ENCODE peak calls at places on chromosomes 13 and 19, in four cellular contexts. M is cardiac fibroblast, S is AG04450, W is HFF-Myc. H is an unnamed sample.

GRCh38 chr13:80259159-80259558 is 81.8 kb downstream of the SPRY2 start:
- DNase-seq in M (no peak), S (no peak), W (no peak), H (no peak)

GRCh38 chr19:15125232-15126067 is 18.2 kb downstream of the SYDE1 start:
- DNase-seq in M (peak; percentile 99), S (peak; percentile 92), W (peak; percentile 89), H (peak; percentile 95)

GRCh38 chr19:49391581-49392399 is 3.7 kb downstream of the KASH5 start:
- DNase-seq in M (peak; percentile 79), S (peak; percentile 20), W (peak; percentile 26), H (peak; percentile 80)

GRCh38 chr19:18339703-18340102 is 695 bp upstream of the PGPEP1 start:
- DNase-seq in M (no peak), S (no peak), W (no peak), H (no peak)

GRCh38 chr19:55196803-55197202 is 12.5 kb downstream of the PTPRH start:
- DNase-seq in M (no peak), S (no peak), W (no peak), H (no peak)

GRCh38 chr13:103431880-103432279 is 365.7 kb upstream of the SLC10A2 start:
- DNase-seq in M (no peak), S (no peak), W (no peak), H (no peak)

GRCh38 chr13:112658807-112659206 is 31.0 kb upstream of the ATP11A start:
- DNase-seq in M (no peak), S (no peak), W (no peak), H (no peak)

GRCh38 chr13:112124100-112124499 is 57.2 kb downstream of the SOX1 start:
- DNase-seq in M (no peak), S (no peak), W (no peak), H (no peak)

GRCh38 chr13:32025730-32026129 is 5.8 kb upstream of the FRY start:
- DNase-seq in M (no peak), S (no peak), W (no peak), H (no peak)

GRCh38 chr19:37987356-37988332 is 80.6 kb downstream of the SIPA1L3 start:
- DNase-seq in M (no peak), S (no peak), W (no peak), H (no peak)

GRCh38 chr13:80363890-80364503 is 23.1 kb upstream of the SPRY2 start:
- DNase-seq in M (peak; percentile 61), S (no peak), W (no peak), H (no peak)

GRCh38 chr13:26977541-26977940 is 194.1 kb downstream of the USP12 start:
- DNase-seq in M (peak; percentile 40), S (no peak), W (no peak), H (no peak)

GRCh38 chr19:34881982-34882381 is 44.7 kb upstream of the ZNF30 start:
- DNase-seq in M (no peak), S (no peak), W (peak; percentile 0), H (no peak)

GRCh38 chr19:48342841-48343540 is 17.6 kb downstream of the EMP3 start:
- DNase-seq in M (no peak), S (no peak), W (no peak), H (no peak)

GRCh38 chr13:31639443-31640163 is 99.7 kb upstream of the RXFP2 start:
- DNase-seq in M (peak; percentile 36), S (no peak), W (no peak), H (no peak)

GRCh38 chr19:30361107-30361447 is 11.1 kb upstream of the ZNF536 start:
- DNase-seq in M (no peak), S (no peak), W (no peak), H (no peak)

GRCh38 chr19:23075031-23075733 is 41.6 kb upstream of the ZNF730 start:
- DNase-seq in M (peak; percentile 73), S (peak; percentile 41), W (peak; percentile 26), H (peak; percentile 77)

GRCh38 chr13:107450931-107451330 is 764.4 kb downstream of the LIG4 start:
- DNase-seq in M (peak; percentile 92), S (peak; percentile 96), W (no peak), H (no peak)

GRCh38 chr13:40026174-40026585 is 370.7 kb downstream of the COG6 start:
- DNase-seq in M (no peak), S (no peak), W (no peak), H (no peak)

GRCh38 chr13:50012396-50013169 is 2.7 kb upstream of the KCNRG start:
- DNase-seq in M (peak; percentile 33), S (no peak), W (no peak), H (no peak)

DNA sequence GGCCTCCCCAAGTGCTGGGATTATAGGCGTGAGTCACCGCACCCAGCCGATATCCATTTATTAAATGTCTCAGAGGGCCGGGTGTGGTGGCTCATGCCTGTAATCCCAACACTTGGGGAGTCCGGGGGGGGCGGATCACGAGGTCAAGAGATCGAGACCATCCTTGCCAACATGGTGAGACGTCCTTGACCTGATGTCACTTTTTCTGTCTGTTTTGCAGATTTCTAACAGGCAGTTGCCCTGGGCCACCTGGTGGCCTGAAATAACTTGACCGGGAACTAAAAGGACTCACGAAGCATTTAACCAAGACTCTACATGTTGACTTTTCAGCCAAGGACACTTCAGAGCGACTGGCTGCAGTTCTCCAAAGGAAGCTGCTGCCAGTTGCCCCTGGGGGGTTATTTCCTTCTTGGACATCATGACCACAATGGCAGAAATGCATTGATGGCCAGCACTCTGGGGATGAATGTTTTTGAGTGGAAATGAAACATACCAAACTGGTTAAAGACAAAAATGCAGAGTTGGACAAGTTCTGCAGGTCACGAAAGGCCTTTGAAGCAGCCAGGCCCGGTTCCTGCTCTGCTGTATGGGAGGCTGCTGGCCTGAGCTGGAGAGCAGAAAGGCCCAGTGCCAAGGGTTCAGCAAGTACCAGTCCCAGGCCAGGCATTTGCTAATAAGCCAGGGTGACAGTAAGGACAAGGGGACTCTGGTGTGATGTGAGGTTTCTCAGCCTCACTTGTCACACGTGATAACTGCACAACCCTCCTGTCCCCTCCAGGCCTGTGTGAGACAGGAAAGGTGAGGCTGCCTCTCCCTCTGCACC is 8.3 kb downstream of the ZNF837 start:
- DNase-seq in M (no peak), S (no peak), W (no peak), H (no peak)
- TF ChIP-seq CTCF in M (peak; percentile 13), S (peak; percentile 20), W (no peak), H (peak; percentile 30)

GRCh38 chr13:74047925-74048324 is 86.3 kb downstream of the KLF12 start:
- DNase-seq in M (no peak), S (no peak), W (no peak), H (no peak)
- TF ChIP-seq CTCF in M (no peak), S (no peak), W (no peak), H (no peak)

GRCh38 chr19:46076031-46076880 is 35.5 kb upstream of the IGFL4 start:
- DNase-seq in M (no peak), S (no peak), W (no peak), H (no peak)
- TF ChIP-seq CTCF in M (no peak), S (peak; percentile 20), W (no peak), H (peak; percentile 27)

GRCh38 chr19:17002455-17002854 is 24.2 kb downstream of the CPAMD8 start:
- DNase-seq in M (no peak), S (no peak), W (no peak), H (no peak)

GRCh38 chr19:17006579-17006978 is 20.0 kb downstream of the CPAMD8 start:
- DNase-seq in M (no peak), S (no peak), W (no peak), H (no peak)

GRCh38 chr19:17004386-17004785 is 22.2 kb downstream of the CPAMD8 start:
- DNase-seq in M (no peak), S (no peak), W (no peak), H (no peak)

GRCh38 chr19:17001603-17002183 is 24.9 kb downstream of the CPAMD8 start:
- DNase-seq in M (no peak), S (no peak), W (no peak), H (no peak)

DNA sequence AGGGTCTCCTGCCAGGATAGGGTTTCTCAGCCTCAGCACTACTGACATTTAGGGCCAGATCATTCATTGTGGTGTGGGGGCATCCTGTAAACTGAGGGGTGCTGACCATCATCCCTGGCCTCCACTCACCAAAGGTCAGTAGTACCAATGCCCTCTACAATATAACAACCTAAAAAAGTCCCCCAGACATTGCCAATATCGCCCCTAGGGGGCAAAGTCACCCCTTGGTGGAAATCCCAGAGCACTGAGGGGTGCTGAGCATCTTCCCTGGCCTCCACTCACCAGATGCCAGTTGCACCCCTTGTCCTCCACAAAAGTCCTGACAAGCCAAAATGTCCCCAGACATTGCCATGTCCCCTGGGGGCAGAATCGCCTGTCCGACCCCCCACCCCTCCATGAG is 21.6 kb downstream of the CPAMD8 start:
- DNase-seq in M (no peak), S (no peak), W (no peak), H (no peak)
- TF ChIP-seq CTCF in M (no peak), S (peak; percentile 5), W (no peak), H (no peak)

H was measured in mesothelial cell of epicardium.